ENCODE peak calls at places on chromosome 16, in six cellular contexts. T is psoas muscle, D is aorta, Q is body of pancreas, N is BE2C, J is cardiac muscle cell. Z is an unnamed sample. For H3K36me3 and H3K27me3, the result is how much of the 10 kb centered on the place peaks cover.

GRCh38 chr16:9155876-9156275 is 64.4 kb downstream of the HAPSTR1 start:
- DNase-seq in T (no peak), D (no peak), Q (no peak), N (no peak), J (no peak), Z (no peak)

GRCh38 chr16:89052191-89052787 is 41.4 kb upstream of the ACSF3 start:
- DNase-seq in T (no peak), D (no peak), Q (no peak), N (no peak), J (no peak), Z (no peak)

GRCh38 chr16:71373073-71373472 is 14.6 kb downstream of the CALB2 start:
- DNase-seq in T (no peak), D (no peak), Q (no peak), N (no peak), J (no peak), Z (no peak)

GRCh38 chr16:48157794-48158193 is 2.0 kb upstream of the ABCC12 start:
- DNase-seq in T (no peak), D (no peak), Q (no peak), N (no peak), J (no peak), Z (no peak)

GRCh38 chr16:48300391-48300856 is 53.1 kb upstream of the ABCC11 start:
- DNase-seq in T (no peak), D (no peak), Q (peak), N (no peak), J (no peak), Z (no peak)

GRCh38 chr16:12901597-12902436 is at the start of gene SHISA9:
- DNase-seq in T (no peak), D (no peak), Q (no peak), N (no peak), J (peak), Z (no peak)

GRCh38 chr16:14572535-14572934 is 57.5 kb downstream of the PARN start:
- DNase-seq in T (no peak), D (no peak), Q (no peak), N (no peak), J (no peak), Z (no peak)

GRCh38 chr16:24580665-24581064 is 41.3 kb downstream of the RBBP6 start:
- DNase-seq in T (no peak), D (no peak), Q (no peak), N (no peak), J (no peak), Z (no peak)

GRCh38 chr16:29701214-29701555 is 22.2 kb downstream of the QPRT start:
- DNase-seq in T (no peak), D (no peak), Q (no peak), N (no peak), J (no peak), Z (no peak)

GRCh38 chr16:66414891-66415290 is 12.2 kb upstream of the BEAN1 start:
- DNase-seq in T (no peak), D (no peak), Q (no peak), N (no peak), J (no peak), Z (no peak)

DNA sequence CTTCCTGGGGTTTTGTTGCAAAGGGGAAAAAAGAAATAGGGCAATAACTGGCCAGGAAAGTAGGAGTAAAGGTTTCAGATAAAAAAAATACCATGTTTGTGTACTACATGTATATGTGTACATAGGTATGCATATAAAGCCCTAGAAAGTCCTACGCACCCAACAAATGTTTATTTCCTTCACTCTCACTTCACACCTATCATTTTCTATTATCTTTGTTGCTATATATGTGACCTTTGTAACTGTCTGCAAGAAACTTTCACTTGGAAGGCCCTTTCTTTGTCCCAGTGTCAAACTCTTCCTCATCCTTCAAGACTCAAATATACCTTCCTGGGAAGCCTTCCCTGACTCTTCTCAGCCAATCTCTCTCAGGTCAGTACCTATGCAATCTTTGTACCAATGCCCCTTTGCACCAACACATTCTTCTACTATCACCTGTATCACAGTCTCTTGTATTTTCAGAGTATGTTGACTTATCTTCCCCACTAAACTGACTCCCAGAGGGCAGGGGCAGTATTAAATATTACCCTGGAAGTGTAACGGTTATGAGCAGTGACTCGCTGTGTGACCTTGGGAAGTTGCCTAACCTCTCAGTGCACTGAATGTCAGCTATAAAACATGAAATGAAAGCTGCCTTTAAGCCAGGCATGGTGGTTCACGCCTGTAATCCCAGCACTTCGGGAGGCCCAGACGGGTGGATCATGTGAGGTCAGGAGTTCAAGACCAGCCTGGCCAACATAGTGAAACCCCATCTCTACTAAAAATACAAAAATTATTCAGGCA is 6.5 kb downstream of the XPO6 start:
- DNase-seq in T (no peak), D (no peak), Q (no peak), N (no peak), J (no peak), Z (no peak)
- H3K36me3 ChIP-seq in T (half or more), D (under half), Q (under half), N (half or more), J (under half), Z (under half)

DNA sequence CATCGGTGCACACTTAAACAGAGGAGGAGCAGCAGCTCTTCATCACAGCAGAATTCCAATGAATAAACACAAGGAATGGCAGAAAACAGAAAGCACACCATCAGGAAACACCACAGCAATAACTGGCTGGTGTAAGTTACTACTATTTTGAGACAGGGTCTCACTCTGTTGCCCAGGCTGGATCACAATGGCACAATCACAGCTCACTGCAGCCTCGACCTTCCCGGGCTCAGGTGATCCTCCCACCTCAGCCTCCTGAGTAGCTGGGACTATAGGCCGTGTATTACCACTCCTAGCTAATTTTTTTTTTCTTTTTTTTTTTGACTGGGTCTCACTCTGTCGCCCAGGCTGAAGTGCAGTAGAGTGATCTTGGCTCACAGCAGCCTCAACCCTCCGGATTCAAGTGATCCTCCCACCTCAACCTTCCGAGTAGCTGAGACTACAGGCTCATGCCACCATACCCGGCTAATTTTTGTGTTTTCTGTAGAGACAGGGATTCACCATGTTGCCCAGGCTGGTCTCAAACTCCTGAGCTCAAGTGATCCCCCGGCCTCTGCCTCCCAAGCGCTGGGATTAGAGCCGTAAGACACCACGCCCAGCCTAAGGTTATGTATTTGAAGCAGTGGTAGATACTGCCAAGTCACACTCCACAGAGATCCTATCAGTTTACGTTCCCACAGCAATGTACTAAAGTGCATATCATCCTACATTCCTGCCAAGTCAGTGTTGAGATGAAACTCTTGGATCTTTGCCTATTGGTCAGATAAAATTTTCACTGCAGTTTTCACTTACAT is 20.7 kb downstream of the TRAP1 start:
- DNase-seq in T (peak), D (no peak), Q (no peak), N (no peak), J (no peak), Z (no peak)
- H3K4me3 ChIP-seq in T (peak), D (no peak), Q (no peak), N (no peak), J (no peak), Z (no peak)

DNA sequence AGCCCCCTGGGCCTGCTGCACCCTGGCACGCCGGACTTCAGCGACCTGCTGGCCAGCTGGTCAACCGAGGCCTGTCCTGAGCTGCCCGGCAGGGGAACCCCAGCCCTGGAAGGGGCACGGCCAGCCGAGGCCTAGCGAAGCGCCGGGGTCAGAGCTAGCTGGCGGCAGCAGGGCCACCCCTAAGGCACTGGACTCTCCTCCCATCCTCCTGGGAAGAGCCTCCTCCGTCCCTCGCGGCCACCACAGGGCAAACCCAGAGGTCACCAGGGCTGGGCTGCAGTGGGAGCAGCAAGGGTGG is 2.3 kb downstream of the PERCC1 start:
- DNase-seq in T (no peak), D (no peak), Q (no peak), N (no peak), J (no peak), Z (peak)
- H3K27me3 ChIP-seq in T (under half), D (under half), Q (under half), N (under half), J (under half), Z (under half)

DNA sequence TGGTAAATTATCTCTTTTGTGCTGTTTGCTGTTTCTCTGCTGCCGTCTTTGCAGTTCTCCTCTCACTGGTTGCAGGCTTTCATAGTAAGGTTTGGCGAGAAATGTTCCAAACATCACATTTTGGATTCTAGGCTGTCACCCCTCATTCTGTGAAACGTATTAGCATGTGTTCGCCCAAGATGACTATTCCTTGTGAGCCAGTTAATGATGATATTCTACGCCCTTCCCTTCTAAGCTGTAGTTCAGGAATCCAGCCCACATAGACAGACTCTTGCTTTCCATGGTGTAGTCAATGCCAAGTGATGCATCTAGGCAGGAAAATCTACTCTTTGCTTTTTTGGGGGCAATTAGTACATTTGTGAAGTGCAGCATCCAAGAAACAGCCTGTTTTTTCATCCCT is 14.4 kb downstream of the UBFD1 start:
- DNase-seq in T (no peak), D (no peak), Q (no peak), N (no peak), J (no peak), Z (no peak)
- H3K36me3 ChIP-seq in T (half or more), D (under half), Q (under half), N (under half), J (under half), Z (under half)

DNA sequence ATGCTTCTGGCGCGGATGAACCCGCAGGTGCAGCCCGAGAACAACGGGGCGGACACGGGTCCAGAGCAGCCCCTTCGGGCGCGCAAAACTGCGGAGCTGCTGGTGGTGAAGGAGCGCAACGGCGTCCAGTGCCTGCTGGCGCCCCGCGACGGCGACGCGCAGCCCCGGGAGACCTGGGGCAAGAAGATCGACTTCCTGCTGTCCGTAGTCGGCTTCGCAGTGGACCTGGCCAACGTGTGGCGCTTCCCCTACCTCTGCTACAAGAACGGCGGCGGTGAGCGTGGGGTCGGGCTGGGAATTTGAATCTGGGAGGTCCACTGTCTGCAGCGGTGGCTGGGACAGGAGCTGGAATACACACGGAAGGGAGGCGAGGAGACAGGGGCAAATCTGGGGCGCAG is 906 bp downstream of the SLC6A2 start:
- DNase-seq in T (no peak), D (no peak), Q (no peak), N (peak), J (no peak), Z (peak)
- H3K4me3 ChIP-seq in T (peak), D (no peak), Q (no peak), N (peak), J (peak), Z (peak)

DNA sequence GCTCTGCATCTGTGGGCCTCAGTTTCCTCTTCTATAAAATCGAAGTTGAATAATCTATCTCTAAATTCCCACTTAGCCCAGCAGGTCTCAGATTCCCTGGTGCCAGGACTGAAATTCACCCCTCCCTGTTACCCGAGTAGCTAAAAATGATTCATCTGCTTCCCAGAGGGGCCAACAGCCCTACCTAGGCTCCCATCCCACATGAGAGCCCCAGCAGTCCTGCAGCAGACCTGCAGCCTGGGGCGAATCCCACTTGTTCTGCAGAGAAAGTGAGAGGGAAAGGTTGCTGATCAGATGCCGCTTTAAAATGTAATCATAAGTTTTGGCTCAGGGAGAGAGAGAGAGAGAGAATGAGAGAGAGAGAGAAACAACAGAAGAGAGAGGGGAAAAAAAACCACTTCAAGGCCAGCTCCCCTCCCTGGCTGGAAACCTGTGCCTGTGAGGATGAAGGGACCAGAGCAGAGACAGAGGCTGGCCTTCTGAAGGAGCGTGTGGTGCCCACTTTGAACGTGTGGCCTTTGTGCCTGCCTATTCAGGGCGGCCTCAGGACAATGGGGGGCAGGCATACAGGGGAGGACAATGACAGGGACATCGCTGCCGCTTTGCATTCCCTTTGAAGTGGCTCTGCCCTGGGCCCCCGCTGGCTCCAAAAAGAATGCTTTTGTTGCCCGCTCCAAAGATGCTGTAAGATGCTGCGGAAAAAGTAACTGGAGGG is 85.2 kb upstream of the NKD1 start:
- DNase-seq in T (no peak), D (no peak), Q (no peak), N (no peak), J (no peak), Z (peak)
- H3K27me3 ChIP-seq in T (under half), D (under half), Q (under half), N (under half), J (half or more), Z (under half)

GRCh38 chr16:26658486-26658885 is 408.2 kb upstream of the C16orf82 start:
- DNase-seq in T (no peak), D (no peak), Q (no peak), N (no peak), J (no peak), Z (no peak)
- H3K36me3 ChIP-seq in T (under half), D (under half), Q (under half), N (under half), J (under half), Z (under half)